ENCODE peak calls at places on chromosome 18, in six cellular contexts. M is kidney epithelial cell; H is occipital lobe; U is GDM1; N is T-helper 17 cell; J is activated CD8-positive, alpha-beta memory T cell treated with anti-CD3 and anti-CD28 coated beads for 48 hours. K is an unnamed sample.

GRCh38 chr18:42310956-42311355 is 355.9 kb downstream of the PIK3C3 start:
- DNase-seq in H (no peak), U (no peak), N (no peak), J (no peak), M (peak; percentile 69), K (peak; percentile 86)

GRCh38 chr18:53789376-53790247 is 434.9 kb downstream of the MBD2 start:
- DNase-seq in M (no peak), H (no peak), U (no peak), J (no peak), N (no peak), K (no peak)

GRCh38 chr18:55236150-55236931 is 277.1 kb upstream of the CCDC68 start:
- DNase-seq in H (no peak), J (no peak), M (no peak), N (no peak), U (no peak), K (no peak)

GRCh38 chr18:26685438-26686173 is 137.3 kb upstream of the KCTD1 start:
- DNase-seq in N (no peak), M (no peak), U (no peak), J (no peak), H (no peak), K (no peak)

GRCh38 chr18:46148810-46149209 is 44.6 kb downstream of the HAUS1 start:
- DNase-seq in H (no peak), M (no peak), J (no peak), U (peak; percentile 18), N (no peak), K (no peak)

GRCh38 chr18:23058746-23059440 is 76.4 kb upstream of the CABLES1 start:
- DNase-seq in J (no peak), U (no peak), H (no peak), M (no peak), N (no peak), K (no peak)

GRCh38 chr18:24499814-24500601 is 39.6 kb downstream of the HRH4 start:
- DNase-seq in U (no peak), M (no peak), H (no peak), J (no peak), N (no peak), K (no peak)

GRCh38 chr18:74282359-74283254 is 9.2 kb downstream of the CYB5A start:
- DNase-seq in M (no peak), H (no peak), N (no peak), J (no peak), U (no peak), K (no peak)

GRCh38 chr18:22065311-22065710 is 104.1 kb upstream of the GATA6 start:
- DNase-seq in M (no peak), N (no peak), J (no peak), U (no peak), H (no peak), K (no peak)

GRCh38 chr18:41128545-41128944 is 826.5 kb upstream of the PIK3C3 start:
- DNase-seq in H (no peak), J (no peak), N (no peak), M (no peak), U (no peak), K (no peak)

GRCh38 chr18:10526211-10526949 is 553 bp downstream of the NAPG start:
- DNase-seq in U (peak; percentile 19), N (peak; percentile 53), J (peak; percentile 9), H (peak; percentile 55), M (no peak), K (no peak)

GRCh38 chr18:12883003-12883683 is 894 bp downstream of the PTPN2 start:
- DNase-seq in M (no peak), U (no peak), N (no peak), J (no peak), H (no peak), K (no peak)

GRCh38 chr18:62300359-62300963 is 24.6 kb upstream of the TNFRSF11A start:
- DNase-seq in M (no peak), H (no peak), N (no peak), U (no peak), J (no peak), K (no peak)

GRCh38 chr18:58541789-58542425 is 87.0 kb downstream of the ALPK2 start:
- DNase-seq in U (peak; percentile 20), N (no peak), H (no peak), J (no peak), M (peak; percentile 99), K (peak; percentile 99)

GRCh38 chr18:63883617-63884016 is 3.9 kb upstream of the SERPINB2 start:
- DNase-seq in N (no peak), J (no peak), U (no peak), H (no peak), M (no peak), K (no peak)

GRCh38 chr18:11553098-11553940 is 56.1 kb upstream of the SLC35G4 start:
- DNase-seq in M (peak; percentile 4), U (peak; percentile 15), H (no peak), J (no peak), N (no peak), K (peak; percentile 6)

GRCh38 chr18:49227456-49227855 is 233.0 kb downstream of the DYM start:
- DNase-seq in U (no peak), N (no peak), J (no peak), H (no peak), M (no peak), K (no peak)

GRCh38 chr18:35050004-35050623 is 8.9 kb downstream of the MAPRE2 start:
- DNase-seq in J (no peak), U (no peak), N (no peak), M (no peak), H (no peak), K (no peak)

GRCh38 chr18:57910817-57911216 is 107.7 kb upstream of the ATP8B1 start:
- DNase-seq in J (no peak), M (no peak), N (no peak), H (no peak), U (no peak), K (no peak)

GRCh38 chr18:78865056-78865598 is 114.5 kb upstream of the SALL3 start:
- DNase-seq in U (no peak), N (no peak), M (no peak), H (no peak), J (no peak), K (no peak)

GRCh38 chr18:394997-395383 is 105.5 kb downstream of the COLEC12 start:
- DNase-seq in J (no peak), H (no peak), M (peak; percentile 28), N (no peak), U (no peak), K (no peak)